ENCODE peak calls at places on chromosomes 5 and 9, in five cellular contexts. V, L, B, Q and O are unnamed samples.

GRCh38 chr5:115100556-115100955 is 69.2 kb downstream of the TRIM36 start:
- DNase-seq in V (peak; percentile 3), L (peak; percentile 10), B (no peak), Q (no peak), O (no peak)

GRCh38 chr5:68251386-68251785 is 35.8 kb downstream of the PIK3R1 start:
- DNase-seq in V (no peak), L (peak; percentile 55), B (no peak), Q (no peak), O (peak; percentile 46)

GRCh38 chr5:132651838-132652476 is 6.0 kb upstream of the IL13 start:
- DNase-seq in V (no peak), L (no peak), B (no peak), Q (no peak), O (no peak)

GRCh38 chr5:154467655-154468354 is 10.2 kb downstream of the HAND1 start:
- DNase-seq in V (peak; percentile 54), L (peak; percentile 62), B (no peak), Q (peak; percentile 61), O (peak; percentile 63)

GRCh38 chr5:143921525-143922311 is 109.8 kb downstream of the HMHB1 start:
- DNase-seq in V (peak; percentile 89), L (peak; percentile 98), B (no peak), Q (no peak), O (peak; percentile 74)

GRCh38 chr5:133475986-133476385 is 136.4 kb downstream of the FSTL4 start:
- DNase-seq in V (peak; percentile 29), L (peak; percentile 49), B (no peak), Q (no peak), O (no peak)

GRCh38 chr9:107465467-107466451 is 23.8 kb downstream of the KLF4 start:
- DNase-seq in V (no peak), L (peak; percentile 71), B (no peak), Q (peak; percentile 37), O (peak; percentile 53)

GRCh38 chr5:15850939-15851341 is 328.7 kb downstream of the MARCHF11 start:
- DNase-seq in V (no peak), L (no peak), B (peak; percentile 48), Q (no peak), O (no peak)

GRCh38 chr5:25744908-25745307 is 1100.1 kb upstream of the CDH10 start:
- DNase-seq in V (no peak), L (no peak), B (no peak), Q (no peak), O (no peak)

GRCh38 chr9:89138463-89139390 is 39.9 kb downstream of the SHC3 start:
- DNase-seq in V (peak; percentile 53), L (peak; percentile 46), B (no peak), Q (no peak), O (peak; percentile 56)

GRCh38 chr9:96674914-96675538 is 19.9 kb upstream of the PRXL2C start:
- DNase-seq in V (peak; percentile 65), L (peak; percentile 63), B (peak; percentile 64), Q (no peak), O (peak; percentile 83)

GRCh38 chr9:126151031-126151670 is 175.5 kb upstream of the MVB12B start:
- DNase-seq in V (no peak), L (no peak), B (no peak), Q (no peak), O (no peak)

GRCh38 chr5:173294673-173295320 is 33.4 kb downstream of the STC2 start:
- DNase-seq in V (no peak), L (no peak), B (no peak), Q (no peak), O (no peak)

GRCh38 chr9:117487555-117488175 is 72.8 kb upstream of the ASTN2 start:
- DNase-seq in V (no peak), L (peak; percentile 72), B (peak; percentile 10), Q (peak; percentile 62), O (peak; percentile 33)

GRCh38 chr9:2231831-2232230 is 216.7 kb downstream of the SMARCA2 start:
- DNase-seq in V (peak; percentile 45), L (peak; percentile 61), B (no peak), Q (no peak), O (peak; percentile 74)

GRCh38 chr5:155897761-155898160 is 429.2 kb upstream of the SGCD start:
- DNase-seq in V (no peak), L (no peak), B (no peak), Q (no peak), O (no peak)

GRCh38 chr5:97498657-97499056 is 315.6 kb upstream of the RIOK2 start:
- DNase-seq in V (no peak), L (no peak), B (no peak), Q (no peak), O (no peak)

GRCh38 chr5:60977956-60978737 is 33.1 kb downstream of the NDUFAF2 start:
- DNase-seq in V (no peak), L (no peak), B (no peak), Q (no peak), O (no peak)

GRCh38 chr9:137138701-137139467 is at the start of gene GRIN1:
- DNase-seq in V (no peak), L (no peak), B (no peak), Q (peak; percentile 86), O (no peak)

GRCh38 chr9:132238992-132239391 is 77.1 kb downstream of the NTNG2 start:
- DNase-seq in V (no peak), L (no peak), B (no peak), Q (no peak), O (no peak)

GRCh38 chr9:3292311-3292710 is 233.5 kb downstream of the RFX3 start:
- DNase-seq in V (no peak), L (peak; percentile 3), B (no peak), Q (no peak), O (peak; percentile 5)

GRCh38 chr5:61089351-61089750 is 72.9 kb downstream of the SMIM15 start:
- DNase-seq in V (no peak), L (peak; percentile 41), B (no peak), Q (no peak), O (no peak)

GRCh38 chr5:62208218-62208852 is 97.7 kb upstream of the KIF2A start:
- DNase-seq in V (no peak), L (no peak), B (no peak), Q (no peak), O (no peak)

GRCh38 chr5:6011199-6011598 is 367.1 kb downstream of the MED10 start:
- DNase-seq in V (no peak), L (no peak), B (no peak), Q (no peak), O (no peak)